ENCODE peak calls at places on chromosome 12, in ten cellular contexts. Y is LoVo; S is brain microvascular endothelial cell; H is fibroblast of villous mesenchyme; L is astrocyte of the hippocampus; X is neural crest cell; E is epithelial cell of prostate; G is AG04450; V is activated CD8-positive, alpha-beta memory T cell treated with anti-CD3 and anti-CD28 coated beads for 4 hours; Q is stimulated activated CD4-positive, alpha-beta T cell treated with anti-CD3 and anti-CD28 coated beads, Interleukin-2, amount 100 ng/mL, for 48 hours. Z is an unnamed sample.

GRCh38 chr12:132251741-132252490 is 77.5 kb downstream of the GALNT9 start:
- DNase-seq in G (no peak), H (no peak), E (no peak), Q (no peak), V (no peak), X (no peak), Y (no peak), L (no peak), S (no peak), Z (no peak)

GRCh38 chr12:72110814-72111615 is 161.2 kb upstream of the TRHDE start:
- DNase-seq in S (no peak), Y (no peak), X (no peak), V (no peak), E (no peak), G (no peak), H (no peak), L (no peak), Q (no peak), Z (no peak)

GRCh38 chr12:108856428-108857157 is 790 bp downstream of the SSH1 start:
- DNase-seq in X (no peak), S (peak), H (peak), G (no peak), E (peak), Q (peak), Y (peak), V (peak), L (peak), Z (peak)

GRCh38 chr12:4962539-4963486 is 53.1 kb downstream of the KCNA1 start:
- DNase-seq in L (peak), S (peak), Q (no peak), E (no peak), X (no peak), Y (no peak), H (no peak), G (no peak), V (no peak), Z (peak)

GRCh38 chr12:1590083-1590979 is 4.0 kb downstream of the FBXL14 start:
- DNase-seq in H (peak), E (no peak), Q (no peak), G (no peak), S (no peak), Y (no peak), X (peak), V (no peak), L (peak), Z (no peak)

GRCh38 chr12:100797246-100797645 is 2.7 kb downstream of the ANO4 start:
- DNase-seq in G (no peak), V (no peak), Y (no peak), H (no peak), E (no peak), L (no peak), S (no peak), X (no peak), Q (no peak), Z (no peak)

GRCh38 chr12:24226745-24227350 is 277.4 kb upstream of the SOX5 start:
- DNase-seq in H (peak), V (no peak), Q (no peak), G (peak), L (peak), Y (peak), E (peak), X (no peak), S (peak), Z (peak)

GRCh38 chr12:109513977-109514376 is 36.5 kb downstream of the UBE3B start:
- DNase-seq in Y (no peak), G (no peak), V (no peak), X (no peak), H (no peak), S (no peak), Q (no peak), L (no peak), E (no peak), Z (no peak)

GRCh38 chr12:94458882-94459772 is 540 bp downstream of the CEP83 start:
- DNase-seq in V (no peak), H (peak), L (peak), E (no peak), X (no peak), Q (no peak), G (no peak), S (peak), Y (peak), Z (peak)

GRCh38 chr12:94205738-94206310 is 57.4 kb downstream of the PLXNC1 start:
- DNase-seq in G (no peak), Y (no peak), Q (no peak), V (no peak), L (no peak), E (no peak), X (no peak), H (no peak), S (no peak), Z (no peak)

GRCh38 chr12:25435431-25435830 is 117.7 kb downstream of the LMNTD1 start:
- DNase-seq in S (no peak), Q (no peak), V (no peak), E (no peak), L (no peak), G (no peak), Y (no peak), X (no peak), H (no peak), Z (no peak)

GRCh38 chr12:120799417-120800045 is 73.9 kb downstream of the ACADS start:
- DNase-seq in Y (no peak), E (no peak), G (no peak), S (no peak), V (no peak), Q (no peak), H (no peak), L (no peak), X (no peak), Z (peak)

GRCh38 chr12:119802472-119802871 is 74.6 kb downstream of the CIT start:
- DNase-seq in V (no peak), S (no peak), Y (no peak), Q (no peak), X (no peak), G (no peak), H (peak), L (peak), E (no peak), Z (peak)

GRCh38 chr12:50988871-50989270 is 36.5 kb downstream of the HIGD1C start:
- DNase-seq in V (no peak), E (no peak), H (no peak), L (no peak), Y (no peak), Q (no peak), G (no peak), X (no peak), S (no peak), Z (no peak)

GRCh38 chr12:113439606-113440030 is 17.4 kb downstream of the SDSL start:
- DNase-seq in V (no peak), Q (no peak), S (peak), X (peak), G (no peak), H (peak), L (peak), Y (peak), E (no peak), Z (peak)

GRCh38 chr12:49952396-49953055 is 2.0 kb downstream of the AQP2 start:
- DNase-seq in G (no peak), X (no peak), E (no peak), S (no peak), Y (no peak), Q (no peak), L (no peak), V (no peak), H (peak), Z (no peak)

GRCh38 chr12:85155791-85156190 is 119.6 kb downstream of the LRRIQ1 start:
- DNase-seq in Q (no peak), H (peak), L (peak), X (no peak), E (no peak), Y (peak), V (no peak), S (peak), G (no peak), Z (peak)

GRCh38 chr12:70664463-70664862 is 27.2 kb upstream of the PTPRB start:
- DNase-seq in L (peak), X (no peak), E (no peak), H (no peak), Y (no peak), G (no peak), S (no peak), Q (no peak), V (no peak), Z (no peak)

GRCh38 chr12:103269962-103270361 is 225.8 kb downstream of the C12orf42 start:
- DNase-seq in E (no peak), L (peak), G (no peak), X (no peak), Q (no peak), Y (no peak), V (no peak), H (no peak), S (no peak), Z (no peak)

GRCh38 chr12:48822711-48823110 is 4.4 kb downstream of the CACNB3 start:
- DNase-seq in E (no peak), V (no peak), L (no peak), X (no peak), G (no peak), Q (no peak), S (no peak), H (no peak), Y (no peak), Z (no peak)

GRCh38 chr12:50633950-50634349 is 129.2 kb downstream of the DIP2B start:
- DNase-seq in Q (no peak), X (no peak), H (no peak), L (peak), G (no peak), E (no peak), S (peak), V (no peak), Y (no peak), Z (no peak)

GRCh38 chr12:25840678-25841077 is 117.8 kb upstream of the RASSF8 start:
- DNase-seq in S (peak), E (no peak), H (peak), L (peak), Y (no peak), G (no peak), Q (no peak), V (no peak), X (no peak), Z (no peak)

GRCh38 chr12:92369643-92370042 is 224.0 kb upstream of the BTG1 start:
- DNase-seq in E (peak), H (no peak), L (peak), G (no peak), Y (peak), Q (no peak), X (no peak), V (no peak), S (no peak), Z (no peak)

GRCh38 chr12:75820848-75821578 is 210.6 kb downstream of the PHLDA1 start:
- DNase-seq in H (peak), L (peak), S (peak), V (no peak), G (peak), Y (no peak), X (no peak), Q (no peak), E (peak), Z (no peak)

GRCh38 chr12:122023339-122024131 is 1.9 kb downstream of the BCL7A start:
- DNase-seq in L (peak), S (peak), G (peak), V (no peak), H (peak), E (no peak), X (peak), Q (no peak), Y (peak), Z (peak)

GRCh38 chr12:123998960-123999359 is 25.9 kb downstream of the ZNF664 start:
- DNase-seq in X (no peak), Y (no peak), H (no peak), V (no peak), G (peak), L (no peak), S (peak), E (no peak), Q (no peak), Z (no peak)

GRCh38 chr12:46659844-46660243 is 166.0 kb downstream of the SLC38A4 start:
- DNase-seq in H (no peak), V (no peak), E (no peak), S (peak), Y (no peak), Q (no peak), G (no peak), L (no peak), X (no peak), Z (no peak)

GRCh38 chr12:57139796-57140649 is 7.4 kb downstream of the LRP1-AS start:
- DNase-seq in E (no peak), Y (no peak), Q (no peak), V (no peak), L (no peak), H (no peak), S (no peak), X (no peak), G (no peak), Z (no peak)

Z was measured in hepatocyte.